ENCODE peak calls at places on chromosomes 1 and 21, in nine cellular contexts. One of them, this sample, is unnamed.

GRCh38 chr1:225555821-225556220 is 97.1 kb downstream of the ENAH start:
- DNase-seq in tibial nerve: no peak
- DNase-seq in lung: no peak
- DNase-seq in Peyer's patch: no peak
- DNase-seq in Caco-2: no peak
- DNase-seq in MM.1S: no peak
- DNase-seq in astrocyte: no peak
- DNase-seq in CD8-positive, alpha-beta T cell: no peak
- DNase-seq in A549: no peak
- DNase-seq in this sample: no peak

GRCh38 chr21:16145052-16145451 is 415.3 kb downstream of the USP25 start:
- DNase-seq in Peyer's patch: no peak
- DNase-seq in lung: no peak
- DNase-seq in MM.1S: no peak
- DNase-seq in CD8-positive, alpha-beta T cell: no peak
- DNase-seq in astrocyte: no peak
- DNase-seq in tibial nerve: no peak
- DNase-seq in Caco-2: no peak
- DNase-seq in A549: no peak
- DNase-seq in this sample: no peak

GRCh38 chr1:243946946-243947345 is 96.9 kb upstream of the AKT3 start:
- DNase-seq in lung: no peak
- DNase-seq in MM.1S: no peak
- DNase-seq in CD8-positive, alpha-beta T cell: peak
- DNase-seq in Peyer's patch: no peak
- DNase-seq in Caco-2: peak
- DNase-seq in astrocyte: no peak
- DNase-seq in tibial nerve: no peak
- DNase-seq in A549: no peak
- DNase-seq in this sample: peak

GRCh38 chr21:16011719-16012118 is 281.9 kb downstream of the USP25 start:
- DNase-seq in Peyer's patch: no peak
- DNase-seq in lung: no peak
- DNase-seq in CD8-positive, alpha-beta T cell: no peak
- DNase-seq in astrocyte: no peak
- DNase-seq in MM.1S: no peak
- DNase-seq in Caco-2: no peak
- DNase-seq in A549: no peak
- DNase-seq in tibial nerve: no peak
- DNase-seq in this sample: no peak

GRCh38 chr1:54800041-54800898 is 853 bp downstream of the TTC22 start:
- DNase-seq in tibial nerve: no peak
- DNase-seq in CD8-positive, alpha-beta T cell: no peak
- DNase-seq in Caco-2: peak
- DNase-seq in Peyer's patch: peak
- DNase-seq in MM.1S: no peak
- DNase-seq in lung: no peak
- DNase-seq in A549: no peak
- DNase-seq in astrocyte: no peak
- DNase-seq in this sample: no peak

GRCh38 chr1:205472737-205473565 is 17.1 kb upstream of the BLACAT1 start:
- DNase-seq in CD8-positive, alpha-beta T cell: no peak
- DNase-seq in Peyer's patch: no peak
- DNase-seq in lung: no peak
- DNase-seq in Caco-2: no peak
- DNase-seq in astrocyte: no peak
- DNase-seq in A549: no peak
- DNase-seq in tibial nerve: no peak
- DNase-seq in MM.1S: no peak
- DNase-seq in this sample: no peak

GRCh38 chr1:117368116-117369108 is 1.2 kb downstream of the MAN1A2 start:
- DNase-seq in MM.1S: peak
- DNase-seq in Caco-2: no peak
- DNase-seq in CD8-positive, alpha-beta T cell: peak
- DNase-seq in tibial nerve: no peak
- DNase-seq in Peyer's patch: no peak
- DNase-seq in lung: no peak
- DNase-seq in A549: peak
- DNase-seq in astrocyte: peak
- DNase-seq in this sample: no peak

GRCh38 chr21:42233067-42233981 is 14.4 kb downstream of the ABCG1 start:
- DNase-seq in Caco-2: no peak
- DNase-seq in CD8-positive, alpha-beta T cell: peak
- DNase-seq in Peyer's patch: peak
- DNase-seq in tibial nerve: peak
- DNase-seq in astrocyte: no peak
- DNase-seq in MM.1S: peak
- DNase-seq in A549: no peak
- DNase-seq in lung: peak
- DNase-seq in this sample: peak

DNA sequence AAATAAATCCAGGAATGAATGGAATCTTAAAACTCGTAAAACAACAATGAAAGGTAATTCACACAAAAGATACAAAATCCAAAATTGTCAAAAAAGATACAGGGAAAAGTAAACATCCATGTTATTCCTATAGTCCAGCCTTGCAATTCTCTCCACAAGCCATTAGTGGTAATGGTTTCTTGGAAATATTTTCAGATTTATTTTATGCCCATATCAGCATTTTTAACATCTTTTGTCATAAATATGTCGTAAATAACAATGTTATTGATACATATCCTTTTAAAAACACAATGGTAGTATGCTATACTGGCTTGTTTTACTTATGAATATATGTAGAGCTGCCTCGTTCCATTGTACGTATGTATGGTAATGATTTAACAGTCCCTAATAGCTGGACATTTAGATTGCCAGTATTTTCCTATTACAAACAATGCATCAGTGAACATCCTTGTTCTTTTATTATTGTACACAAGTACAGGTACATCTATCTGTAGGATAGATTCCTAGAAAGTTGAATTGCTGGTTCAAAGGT is 30.6 kb downstream of the DNTTIP2 start:
- DNase-seq in MM.1S: no peak
- DNase-seq in tibial nerve: no peak
- DNase-seq in Caco-2: no peak
- DNase-seq in lung: no peak
- DNase-seq in Peyer's patch: no peak
- DNase-seq in A549: no peak
- DNase-seq in astrocyte: no peak
- DNase-seq in CD8-positive, alpha-beta T cell: no peak
- DNase-seq in this sample: no peak
- H3K4me3 ChIP-seq in MM.1S: peak
- H3K4me3 ChIP-seq in tibial nerve: peak
- H3K4me3 ChIP-seq in Caco-2: peak
- H3K4me3 ChIP-seq in lung: no peak
- H3K4me3 ChIP-seq in Peyer's patch: peak
- H3K4me3 ChIP-seq in A549: peak
- H3K4me3 ChIP-seq in astrocyte: peak
- H3K4me3 ChIP-seq in CD8-positive, alpha-beta T cell: peak
- H3K4me3 ChIP-seq in this sample: peak

GRCh38 chr1:84995484-84996334 is 1.2 kb downstream of the MCOLN2 start:
- DNase-seq in Caco-2: no peak
- DNase-seq in A549: no peak
- DNase-seq in lung: no peak
- DNase-seq in Peyer's patch: no peak
- DNase-seq in MM.1S: peak
- DNase-seq in tibial nerve: no peak
- DNase-seq in CD8-positive, alpha-beta T cell: no peak
- DNase-seq in astrocyte: no peak
- DNase-seq in this sample: no peak
- H3K4me3 ChIP-seq in Caco-2: no peak
- H3K4me3 ChIP-seq in A549: no peak
- H3K4me3 ChIP-seq in lung: no peak
- H3K4me3 ChIP-seq in Peyer's patch: peak
- H3K4me3 ChIP-seq in MM.1S: peak
- H3K4me3 ChIP-seq in tibial nerve: peak
- H3K4me3 ChIP-seq in CD8-positive, alpha-beta T cell: no peak
- H3K4me3 ChIP-seq in astrocyte: no peak
- H3K4me3 ChIP-seq in this sample: no peak

GRCh38 chr21:25607812-25608737 is 794 bp upstream of the MRPL39 start:
- DNase-seq in astrocyte: peak
- DNase-seq in lung: peak
- DNase-seq in tibial nerve: peak
- DNase-seq in CD8-positive, alpha-beta T cell: peak
- DNase-seq in Caco-2: peak
- DNase-seq in A549: peak
- DNase-seq in Peyer's patch: peak
- DNase-seq in MM.1S: peak
- DNase-seq in this sample: peak

GRCh38 chr21:25607151-25607811 is at the start of gene MRPL39:
- DNase-seq in A549: peak
- DNase-seq in MM.1S: peak
- DNase-seq in CD8-positive, alpha-beta T cell: peak
- DNase-seq in Peyer's patch: peak
- DNase-seq in tibial nerve: peak
- DNase-seq in Caco-2: peak
- DNase-seq in lung: peak
- DNase-seq in astrocyte: peak
- DNase-seq in this sample: peak
- H3K4me3 ChIP-seq in A549: peak
- H3K4me3 ChIP-seq in MM.1S: peak
- H3K4me3 ChIP-seq in CD8-positive, alpha-beta T cell: peak
- H3K4me3 ChIP-seq in Peyer's patch: peak
- H3K4me3 ChIP-seq in tibial nerve: peak
- H3K4me3 ChIP-seq in Caco-2: peak
- H3K4me3 ChIP-seq in lung: peak
- H3K4me3 ChIP-seq in astrocyte: peak
- H3K4me3 ChIP-seq in this sample: peak

GRCh38 chr1:184493987-184494388 is 107.2 kb downstream of the C1orf21 start:
- DNase-seq in Peyer's patch: no peak
- DNase-seq in tibial nerve: no peak
- DNase-seq in MM.1S: no peak
- DNase-seq in astrocyte: no peak
- DNase-seq in Caco-2: no peak
- DNase-seq in A549: no peak
- DNase-seq in lung: no peak
- DNase-seq in CD8-positive, alpha-beta T cell: no peak
- DNase-seq in this sample: peak
- H3K4me3 ChIP-seq in Peyer's patch: no peak
- H3K4me3 ChIP-seq in tibial nerve: no peak
- H3K4me3 ChIP-seq in MM.1S: no peak
- H3K4me3 ChIP-seq in astrocyte: no peak
- H3K4me3 ChIP-seq in Caco-2: no peak
- H3K4me3 ChIP-seq in A549: no peak
- H3K4me3 ChIP-seq in lung: no peak
- H3K4me3 ChIP-seq in CD8-positive, alpha-beta T cell: no peak
- H3K4me3 ChIP-seq in this sample: no peak

GRCh38 chr1:39204441-39205081 is at the start of gene MACF1:
- DNase-seq in tibial nerve: peak
- DNase-seq in A549: peak
- DNase-seq in MM.1S: peak
- DNase-seq in lung: peak
- DNase-seq in Peyer's patch: no peak
- DNase-seq in CD8-positive, alpha-beta T cell: peak
- DNase-seq in Caco-2: no peak
- DNase-seq in astrocyte: peak
- DNase-seq in this sample: peak
- H3K4me3 ChIP-seq in tibial nerve: no peak
- H3K4me3 ChIP-seq in A549: peak
- H3K4me3 ChIP-seq in MM.1S: peak
- H3K4me3 ChIP-seq in lung: no peak
- H3K4me3 ChIP-seq in Peyer's patch: peak
- H3K4me3 ChIP-seq in CD8-positive, alpha-beta T cell: peak
- H3K4me3 ChIP-seq in Caco-2: no peak
- H3K4me3 ChIP-seq in astrocyte: peak
- H3K4me3 ChIP-seq in this sample: no peak

GRCh38 chr1:27727126-27727525 is 1.4 kb downstream of the FAM76A start:
- DNase-seq in Caco-2: no peak
- DNase-seq in CD8-positive, alpha-beta T cell: no peak
- DNase-seq in tibial nerve: no peak
- DNase-seq in astrocyte: peak
- DNase-seq in lung: no peak
- DNase-seq in MM.1S: no peak
- DNase-seq in A549: no peak
- DNase-seq in Peyer's patch: no peak
- DNase-seq in this sample: no peak
- H3K4me3 ChIP-seq in Caco-2: peak
- H3K4me3 ChIP-seq in CD8-positive, alpha-beta T cell: no peak
- H3K4me3 ChIP-seq in tibial nerve: no peak
- H3K4me3 ChIP-seq in astrocyte: peak
- H3K4me3 ChIP-seq in lung: no peak
- H3K4me3 ChIP-seq in MM.1S: no peak
- H3K4me3 ChIP-seq in A549: no peak
- H3K4me3 ChIP-seq in Peyer's patch: no peak
- H3K4me3 ChIP-seq in this sample: peak

GRCh38 chr1:14599173-14599754 is 779 bp downstream of the KAZN start:
- DNase-seq in MM.1S: no peak
- DNase-seq in tibial nerve: no peak
- DNase-seq in Peyer's patch: no peak
- DNase-seq in lung: no peak
- DNase-seq in Caco-2: no peak
- DNase-seq in astrocyte: no peak
- DNase-seq in CD8-positive, alpha-beta T cell: no peak
- DNase-seq in A549: no peak
- DNase-seq in this sample: no peak

GRCh38 chr1:14600405-14601150 is 2.1 kb downstream of the KAZN start:
- DNase-seq in astrocyte: no peak
- DNase-seq in tibial nerve: no peak
- DNase-seq in A549: no peak
- DNase-seq in lung: no peak
- DNase-seq in Caco-2: no peak
- DNase-seq in CD8-positive, alpha-beta T cell: no peak
- DNase-seq in MM.1S: no peak
- DNase-seq in Peyer's patch: no peak
- DNase-seq in this sample: no peak

GRCh38 chr1:14598498-14599172 is at the start of gene KAZN:
- DNase-seq in MM.1S: no peak
- DNase-seq in Peyer's patch: no peak
- DNase-seq in astrocyte: no peak
- DNase-seq in tibial nerve: no peak
- DNase-seq in A549: no peak
- DNase-seq in Caco-2: no peak
- DNase-seq in lung: no peak
- DNase-seq in CD8-positive, alpha-beta T cell: no peak
- DNase-seq in this sample: no peak

GRCh38 chr1:14598007-14598497 is 433 bp upstream of the KAZN start:
- DNase-seq in A549: no peak
- DNase-seq in tibial nerve: no peak
- DNase-seq in CD8-positive, alpha-beta T cell: no peak
- DNase-seq in lung: no peak
- DNase-seq in Peyer's patch: no peak
- DNase-seq in MM.1S: no peak
- DNase-seq in astrocyte: no peak
- DNase-seq in Caco-2: no peak
- DNase-seq in this sample: no peak

GRCh38 chr1:14599787-14600186 is 1.3 kb downstream of the KAZN start:
- DNase-seq in Peyer's patch: no peak
- DNase-seq in lung: no peak
- DNase-seq in Caco-2: no peak
- DNase-seq in A549: no peak
- DNase-seq in astrocyte: no peak
- DNase-seq in MM.1S: no peak
- DNase-seq in CD8-positive, alpha-beta T cell: no peak
- DNase-seq in tibial nerve: no peak
- DNase-seq in this sample: no peak
- H3K4me3 ChIP-seq in Peyer's patch: no peak
- H3K4me3 ChIP-seq in lung: no peak
- H3K4me3 ChIP-seq in Caco-2: no peak
- H3K4me3 ChIP-seq in A549: no peak
- H3K4me3 ChIP-seq in astrocyte: peak
- H3K4me3 ChIP-seq in MM.1S: no peak
- H3K4me3 ChIP-seq in CD8-positive, alpha-beta T cell: no peak
- H3K4me3 ChIP-seq in tibial nerve: no peak
- H3K4me3 ChIP-seq in this sample: no peak